ENCODE peak calls at places on chromosomes 16 and 17, in eight cellular contexts. M is A549; G is fibroblast of lung; F is CD8-positive, alpha-beta T cell; J is Peyer's patch; Z is lower lobe of right lung; Q is left ventricle myocardium inferior; A is kidney. W is an unnamed sample.
A peak's percentile ranks its signal among the peaks of the same experiment; 100 is the strongest.

GRCh38 chr16:78473031-78473699 is 373.7 kb downstream of the WWOX start:
- DNase-seq in M (no peak), G (no peak), F (no peak), J (no peak), Z (no peak), Q (no peak), A (no peak), W (no peak)

GRCh38 chr17:57603978-57604377 is 141.1 kb downstream of the CCDC182 start:
- DNase-seq in M (no peak), G (no peak), F (peak; percentile 56), J (peak; percentile 83), Z (peak; percentile 72), Q (no peak), A (no peak), W (no peak)

GRCh38 chr17:8963665-8964258 is 1.7 kb downstream of the PIK3R5 start:
- DNase-seq in M (no peak), G (no peak), F (no peak), J (no peak), Z (no peak), Q (no peak), A (no peak), W (no peak)

GRCh38 chr17:73255671-73256181 is 6.0 kb downstream of the CPSF4L start:
- DNase-seq in M (peak; percentile 74), G (peak; percentile 39), F (peak; percentile 27), J (peak; percentile 32), Z (peak; percentile 66), Q (peak; percentile 50), A (no peak), W (no peak)

GRCh38 chr17:34840758-34841157 is 120.5 kb downstream of the CCT6B start:
- DNase-seq in M (no peak), G (no peak), F (no peak), J (no peak), Z (no peak), Q (no peak), A (no peak), W (no peak)

GRCh38 chr17:29103341-29103740 is 60.4 kb downstream of the PIPOX start:
- DNase-seq in M (no peak), G (no peak), F (no peak), J (no peak), Z (no peak), Q (no peak), A (no peak), W (no peak)

GRCh38 chr16:67302076-67302475 is 22.7 kb downstream of the PLEKHG4 start:
- DNase-seq in M (no peak), G (no peak), F (no peak), J (no peak), Z (no peak), Q (no peak), A (no peak), W (no peak)

GRCh38 chr16:69395859-69396186 is 10.0 kb upstream of the TERF2 start:
- DNase-seq in M (no peak), G (no peak), F (no peak), J (no peak), Z (no peak), Q (no peak), A (no peak), W (no peak)

GRCh38 chr17:35529868-35530267 is 7.6 kb downstream of the SLFN12L start:
- DNase-seq in M (no peak), G (no peak), F (no peak), J (no peak), Z (no peak), Q (no peak), A (no peak), W (no peak)

GRCh38 chr17:33642002-33642401 is 348.9 kb upstream of the ASIC2 start:
- DNase-seq in M (no peak), G (no peak), F (no peak), J (no peak), Z (no peak), Q (no peak), A (no peak), W (no peak)

GRCh38 chr17:8124350-8125195 is 667 bp upstream of the HES7 start:
- DNase-seq in M (no peak), G (peak; percentile 35), F (no peak), J (no peak), Z (no peak), Q (no peak), A (no peak), W (no peak)

GRCh38 chr17:21020622-21021021 is 22.2 kb downstream of the USP22 start:
- DNase-seq in M (no peak), G (no peak), F (no peak), J (no peak), Z (no peak), Q (no peak), A (no peak), W (no peak)

GRCh38 chr17:82965371-82965770 is 114.0 kb upstream of the METRNL start:
- DNase-seq in M (no peak), G (no peak), F (no peak), J (no peak), Z (no peak), Q (no peak), A (peak; percentile 65), W (no peak)

GRCh38 chr17:75757086-75757681 is 7.8 kb downstream of the GALK1 start:
- DNase-seq in M (no peak), G (no peak), F (no peak), J (no peak), Z (no peak), Q (no peak), A (peak; percentile 74), W (peak; percentile 49)

GRCh38 chr17:5526821-5527598 is 40.6 kb downstream of the MIS12 start:
- DNase-seq in M (peak; percentile 90), G (peak; percentile 94), F (no peak), J (peak; percentile 24), Z (no peak), Q (peak; percentile 67), A (peak; percentile 86), W (no peak)

GRCh38 chr17:80789356-80789902 is 202.2 kb upstream of the CHMP6 start:
- DNase-seq in M (peak; percentile 40), G (peak; percentile 96), F (no peak), J (no peak), Z (no peak), Q (no peak), A (no peak), W (peak; percentile 30)

DNA sequence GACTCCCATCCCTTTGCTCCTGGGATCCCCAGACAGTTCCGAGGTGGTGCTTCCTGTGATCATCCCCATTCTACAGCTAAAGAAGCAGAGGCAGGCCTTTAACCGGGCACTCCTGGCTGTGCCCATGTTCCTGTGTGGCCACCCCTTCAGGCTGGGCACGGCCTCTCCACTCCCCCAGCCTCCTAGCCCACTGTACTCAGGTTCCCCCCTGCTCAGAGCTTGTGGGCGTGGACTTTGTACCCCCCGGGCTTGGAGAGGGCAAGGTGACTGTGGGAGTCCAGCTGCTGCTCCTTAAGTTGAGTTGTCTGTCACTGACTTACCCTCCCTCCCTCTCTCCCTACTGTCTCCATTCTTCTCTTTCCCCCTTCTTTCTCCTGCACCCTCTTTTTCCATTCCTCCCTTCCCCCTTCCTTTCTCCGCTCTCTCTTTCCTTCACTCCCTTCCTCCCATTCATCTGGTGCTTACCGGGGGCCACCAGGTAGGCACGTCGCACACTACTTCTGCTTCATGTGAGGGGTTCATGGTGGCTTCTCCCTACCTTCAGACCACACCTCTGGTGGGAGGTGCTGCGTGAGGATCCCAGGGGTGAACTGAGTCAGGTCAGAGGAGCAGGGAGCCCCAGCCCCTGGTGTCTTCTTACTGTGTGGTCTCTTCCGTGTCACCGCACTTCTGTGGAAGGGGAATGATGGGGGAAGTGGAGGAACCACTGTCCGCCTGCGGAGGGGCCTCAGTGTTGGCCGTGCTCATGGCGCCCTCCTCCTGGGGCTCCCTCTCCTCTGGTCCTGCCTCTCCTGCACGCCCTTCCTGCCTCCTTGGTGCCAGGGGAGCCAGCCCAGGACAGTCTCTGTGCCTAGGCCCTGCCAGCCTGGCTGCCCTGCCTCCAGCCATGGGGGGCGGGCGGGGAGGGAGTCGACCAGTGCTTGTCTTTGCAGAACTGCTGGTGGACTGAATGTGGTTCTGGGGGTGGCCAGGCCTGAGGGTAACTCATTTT is 29.7 kb downstream of the CMIP start:
- DNase-seq in M (no peak), G (no peak), F (no peak), J (no peak), Z (no peak), Q (peak; percentile 11), A (peak; percentile 63), W (no peak)
- H3K4me1 ChIP-seq in M (peaks cover 84% of the 10 kb centered on the region), G (peaks cover 7% of the 10 kb centered on the region), F (peaks cover 70% of the 10 kb centered on the region), J (peaks cover 6% of the 10 kb centered on the region), Z (peaks cover 96% of the 10 kb centered on the region), Q (peaks cover 77% of the 10 kb centered on the region), A (peaks cover 58% of the 10 kb centered on the region), W (peaks cover 99% of the 10 kb centered on the region)

DNA sequence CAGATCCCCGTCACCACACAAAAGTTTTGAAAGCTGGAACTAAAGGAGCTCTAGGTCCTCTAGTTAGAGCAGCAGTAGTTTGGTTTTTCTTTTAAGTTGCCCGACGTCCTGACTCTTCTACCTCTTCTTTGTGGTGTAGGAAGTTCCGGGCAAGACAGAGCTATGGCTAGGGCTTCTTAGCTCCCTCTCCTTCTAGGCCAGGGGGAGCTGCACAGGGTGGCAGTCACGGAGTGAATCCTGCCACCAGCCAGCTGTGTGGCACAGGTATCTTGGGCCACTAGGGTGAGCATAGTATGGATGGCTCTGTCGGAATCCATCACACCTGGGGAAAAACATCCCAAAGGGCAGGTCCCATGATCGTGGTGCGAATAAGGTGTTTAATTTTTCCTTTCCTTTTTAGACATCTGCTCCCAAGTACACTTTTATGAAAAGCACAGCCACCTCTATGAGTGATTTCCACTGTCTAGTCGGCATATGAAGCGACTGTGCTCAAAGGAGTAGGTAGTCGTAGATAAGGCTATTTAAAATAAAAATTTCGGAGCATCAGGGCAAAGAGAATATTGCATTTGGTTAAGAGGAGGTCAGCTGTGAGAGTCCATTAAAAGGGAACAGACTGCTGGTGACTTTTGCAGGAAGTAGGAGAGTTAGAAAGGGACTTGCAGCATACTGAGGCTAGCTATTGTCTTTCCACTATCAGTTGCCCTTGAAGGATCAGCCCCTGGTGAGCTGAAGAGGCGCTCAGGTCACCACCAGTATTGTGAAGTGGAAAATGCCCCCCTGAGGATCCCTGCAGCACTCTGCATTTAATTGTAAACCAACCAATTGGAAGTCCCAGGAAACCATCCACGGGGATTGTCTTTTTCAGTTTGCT is 2.1 kb downstream of the PRKCA start:
- DNase-seq in M (peak; percentile 52), G (peak; percentile 39), F (no peak), J (no peak), Z (no peak), Q (no peak), A (no peak), W (no peak)
- TF ChIP-seq CTCF in M (peak; percentile 17), G (no peak), F (no peak), J (peak; percentile 31), Z (no peak), Q (no peak), A (no peak), W (no peak)

DNA sequence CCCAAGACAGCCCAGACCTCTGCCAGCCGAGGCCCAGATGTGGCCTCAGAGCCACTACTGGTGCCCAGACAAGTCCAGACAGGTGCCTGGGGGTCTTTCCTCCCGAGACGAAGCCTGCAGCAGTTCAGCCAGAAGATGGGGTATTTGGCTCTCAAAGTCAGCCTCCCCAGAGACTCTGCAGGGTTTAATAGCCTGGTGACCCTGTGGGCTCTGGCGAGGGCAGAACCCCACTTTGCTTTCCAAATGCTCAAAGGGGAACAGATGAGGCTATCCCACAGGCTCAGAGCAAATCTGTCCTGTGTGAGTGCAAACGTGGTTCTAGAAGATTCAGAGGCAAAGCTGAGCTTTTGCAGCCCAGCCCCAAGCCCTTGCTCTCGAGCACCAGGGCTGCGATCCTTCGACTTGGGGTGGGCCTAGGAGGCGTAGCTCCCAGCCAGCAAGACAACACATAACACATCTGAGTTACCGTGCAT is 236.0 kb downstream of the MRTFB start:
- DNase-seq in M (no peak), G (no peak), F (no peak), J (no peak), Z (no peak), Q (no peak), A (no peak), W (no peak)
- H3K27ac ChIP-seq in M (peak overlapping the region; percentile 100), G (no peak overlapping the region), F (no peak overlapping the region), J (no peak overlapping the region), Z (no peak overlapping the region), Q (peak overlapping the region; percentile 82), A (no peak overlapping the region), W (no peak overlapping the region)

GRCh38 chr16:2035431-2036199 is 8.9 kb downstream of the NHERF2 start:
- DNase-seq in M (no peak), G (peak; percentile 85), F (no peak), J (no peak), Z (peak; percentile 89), Q (peak; percentile 79), A (peak; percentile 93), W (peak; percentile 89)
- H3K4me1 ChIP-seq in M (peaks cover 83% of the 10 kb centered on the region), G (peaks cover 60% of the 10 kb centered on the region), F (no peaks in the 10 kb centered on the region), J (no peaks in the 10 kb centered on the region), Z (peaks cover 87% of the 10 kb centered on the region), Q (peaks cover 84% of the 10 kb centered on the region), A (peaks cover 46% of the 10 kb centered on the region), W (peaks cover 85% of the 10 kb centered on the region)